ENCODE peak calls at places on chromosomes 7 and 10, in seven cellular contexts. H is psoas muscle, U is heart right ventricle, J is fibroblast of mammary gland, Q is hepatocyte, E is progenitor cell of endocrine pancreas, S is type B pancreatic cell. Z is an unnamed sample.

GRCh38 chr7:112079671-112080070 is 126.5 kb downstream of the DOCK4 start:
- DNase-seq in H (no peak), S (no peak), U (no peak), J (no peak), E (no peak), Q (no peak), Z (no peak)

GRCh38 chr7:74334026-74334425 is 44.8 kb downstream of the CLIP2 start:
- DNase-seq in H (no peak), Q (no peak), S (no peak), U (no peak), E (no peak), J (peak; percentile 81), Z (no peak)

GRCh38 chr7:74207586-74207985 is 2.2 kb upstream of the LAT2 start:
- DNase-seq in S (no peak), Q (no peak), U (no peak), H (no peak), J (no peak), E (no peak), Z (no peak)

GRCh38 chr10:95445837-95446347 is 115.3 kb downstream of the SORBS1 start:
- DNase-seq in E (peak; percentile 23), H (peak; percentile 71), U (no peak), J (peak; percentile 83), S (no peak), Q (peak; percentile 71), Z (peak; percentile 46)

GRCh38 chr7:7577888-7578287 is 11.2 kb downstream of the MIOS start:
- DNase-seq in S (no peak), U (no peak), H (no peak), Q (no peak), E (no peak), J (no peak), Z (no peak)

GRCh38 chr10:105797234-105797890 is 1156.3 kb downstream of the SORCS3 start:
- DNase-seq in J (peak; percentile 16), H (no peak), E (no peak), Q (peak; percentile 62), U (no peak), S (no peak), Z (peak; percentile 52)

GRCh38 chr10:130748409-130749057 is 563.0 kb downstream of the TCERG1L start:
- DNase-seq in H (peak; percentile 12), S (peak; percentile 49), E (no peak), Q (no peak), U (no peak), J (no peak), Z (no peak)

GRCh38 chr7:16416289-16417282 is 4.8 kb downstream of the CRPPA start:
- DNase-seq in E (no peak), U (no peak), S (no peak), Q (no peak), J (peak; percentile 86), H (no peak), Z (no peak)

GRCh38 chr10:60594476-60595051 is 183.7 kb upstream of the CDK1 start:
- DNase-seq in Q (no peak), S (no peak), J (peak; percentile 8), U (no peak), H (no peak), E (no peak), Z (no peak)

GRCh38 chr10:71216751-71217265 is 4.4 kb downstream of the UNC5B start:
- DNase-seq in U (no peak), E (no peak), J (peak; percentile 24), S (no peak), H (no peak), Q (no peak), Z (no peak)

GRCh38 chr10:6050801-6051445 is 11.2 kb downstream of the IL2RA start:
- DNase-seq in E (no peak), J (peak; percentile 65), H (peak; percentile 70), S (no peak), Q (peak; percentile 27), U (peak; percentile 55), Z (no peak)

GRCh38 chr7:13946181-13946580 is 43.3 kb downstream of the ETV1 start:
- DNase-seq in E (no peak), S (no peak), U (no peak), H (no peak), Q (no peak), J (peak; percentile 77), Z (no peak)
- TF ChIP-seq CTCF in E (no peak), S (no peak), U (no peak), H (no peak), Q (no peak), J (no peak), Z (no peak)

GRCh38 chr10:567869-568268 is 121.6 kb downstream of the DIP2C start:
- DNase-seq in U (no peak), E (no peak), H (no peak), J (no peak), S (no peak), Q (no peak), Z (no peak)

GRCh38 chr10:565146-565545 is 124.3 kb downstream of the DIP2C start:
- DNase-seq in U (no peak), Q (no peak), J (no peak), E (no peak), S (no peak), H (no peak), Z (no peak)

GRCh38 chr10:568848-569247 is 120.6 kb downstream of the DIP2C start:
- DNase-seq in E (no peak), H (no peak), S (no peak), J (no peak), Q (no peak), U (no peak), Z (no peak)

GRCh38 chr10:565676-566075 is 123.8 kb downstream of the DIP2C start:
- DNase-seq in S (no peak), J (no peak), E (no peak), U (no peak), Q (no peak), H (no peak), Z (no peak)

GRCh38 chr10:566241-566885 is 123.1 kb downstream of the DIP2C start:
- DNase-seq in J (no peak), Q (peak; percentile 35), E (no peak), U (no peak), H (no peak), S (no peak), Z (no peak)
- TF ChIP-seq CTCF in J (no peak), Q (no peak), E (no peak), U (no peak), H (no peak), S (no peak), Z (no peak)

GRCh38 chr7:131000873-131001272 is 266.9 kb upstream of the KLF14 start:
- DNase-seq in E (no peak), Q (no peak), J (no peak), U (no peak), H (no peak), S (no peak), Z (no peak)

GRCh38 chr7:130999926-131000325 is 265.9 kb upstream of the KLF14 start:
- DNase-seq in H (no peak), U (no peak), Q (no peak), E (no peak), J (no peak), S (no peak), Z (no peak)

GRCh38 chr7:131000389-131000788 is 266.4 kb upstream of the KLF14 start:
- DNase-seq in Q (no peak), J (no peak), U (no peak), H (no peak), E (no peak), S (no peak), Z (no peak)

GRCh38 chr7:130996841-130997231 is 262.8 kb upstream of the KLF14 start:
- DNase-seq in H (no peak), Q (peak; percentile 71), U (no peak), E (no peak), J (peak; percentile 32), S (no peak), Z (peak; percentile 75)

GRCh38 chr7:130998993-130999602 is 265.1 kb upstream of the KLF14 start:
- DNase-seq in J (peak; percentile 65), E (no peak), U (no peak), Q (no peak), S (no peak), H (no peak), Z (no peak)
- TF ChIP-seq CTCF in J (no peak), E (no peak), U (no peak), Q (no peak), S (no peak), H (no peak), Z (no peak)

GRCh38 chr10:98613446-98613845 is 166.7 kb upstream of the HPS1 start:
- DNase-seq in U (no peak), J (no peak), E (no peak), Q (no peak), H (no peak), S (no peak), Z (no peak)
- TF ChIP-seq CTCF in U (no peak), J (no peak), E (no peak), Q (no peak), H (no peak), S (no peak), Z (no peak)

GRCh38 chr7:29609162-29610030 is 45.8 kb downstream of the PRR15 start:
- DNase-seq in E (no peak), J (peak; percentile 79), Q (peak; percentile 61), S (no peak), U (no peak), H (no peak), Z (no peak)
- TF ChIP-seq CTCF in E (peak; percentile 82), J (peak; percentile 83), Q (peak; percentile 65), S (peak; percentile 82), U (peak; percentile 64), H (peak; percentile 50), Z (peak; percentile 81)

DNA sequence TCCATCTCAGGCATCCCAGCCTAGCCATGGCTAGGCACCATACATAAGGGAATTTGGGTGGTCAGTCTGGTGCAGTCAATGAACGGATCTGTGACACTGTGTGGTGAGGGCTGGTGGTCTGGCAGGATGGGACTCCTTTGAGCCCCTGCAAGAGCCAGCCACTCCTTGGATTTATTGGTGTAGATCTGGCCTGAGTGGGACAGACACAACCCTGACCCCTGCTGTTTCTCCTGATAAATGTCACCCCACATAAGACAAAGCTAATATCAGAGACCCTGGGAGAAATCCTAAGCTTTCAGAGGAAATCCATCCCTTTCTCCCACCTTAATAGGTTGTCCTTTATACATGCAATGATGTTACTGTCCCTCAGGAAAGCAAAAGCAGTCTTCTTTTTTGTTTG is 2.3 kb downstream of the FBXO24 start:
- DNase-seq in E (no peak), Q (peak; percentile 23), S (no peak), H (no peak), J (peak; percentile 47), U (no peak), Z (no peak)
- TF ChIP-seq CTCF in E (peak; percentile 31), Q (peak; percentile 28), S (peak; percentile 53), H (no peak), J (peak; percentile 49), U (peak; percentile 26), Z (peak; percentile 32)

GRCh38 chr10:48463318-48464003 is 141.4 kb downstream of the ARHGAP22 start:
- DNase-seq in J (no peak), Q (peak; percentile 46), U (no peak), E (no peak), S (peak; percentile 58), H (no peak), Z (no peak)
- TF ChIP-seq CTCF in J (no peak), Q (peak; percentile 12), U (no peak), E (no peak), S (no peak), H (no peak), Z (no peak)

GRCh38 chr7:26368542-26368941 is 76.9 kb downstream of the SNX10 start:
- DNase-seq in S (no peak), E (no peak), J (peak; percentile 32), H (no peak), Q (no peak), U (no peak), Z (no peak)
- TF ChIP-seq CTCF in S (peak; percentile 25), E (no peak), J (peak; percentile 17), H (no peak), Q (peak; percentile 34), U (no peak), Z (peak; percentile 55)